ENCODE peak calls at places on chromosomes 2 and 18, in six cellular contexts. V is pancreas, X is EL, Q is SHP77, P is aorta, W is HuH-7.5. J is an unnamed sample.

GRCh38 chr2:55923091-55923977 is at the start of gene EFEMP1:
- DNase-seq in V (peak), X (peak), Q (no peak), P (peak), W (peak), J (peak)

GRCh38 chr2:24471662-24472061 is 19.4 kb upstream of the NCOA1 start:
- DNase-seq in V (no peak), X (no peak), Q (no peak), P (no peak), W (no peak), J (no peak)

GRCh38 chr2:26914286-26914962 is 56.0 kb upstream of the MAPRE3 start:
- DNase-seq in V (no peak), X (no peak), Q (no peak), P (no peak), W (no peak), J (no peak)

GRCh38 chr2:191311627-191312026 is 66.4 kb downstream of the MYO1B start:
- DNase-seq in V (no peak), X (peak), Q (no peak), P (no peak), W (peak), J (no peak)

GRCh38 chr2:160372585-160372984 is 121.0 kb downstream of the RBMS1 start:
- DNase-seq in V (no peak), X (peak), Q (no peak), P (no peak), W (no peak), J (no peak)

GRCh38 chr2:104872034-104872865 is 18.3 kb downstream of the POU3F3 start:
- DNase-seq in V (no peak), X (no peak), Q (no peak), P (no peak), W (no peak), J (no peak)

GRCh38 chr2:88729061-88729745 is 37.7 kb downstream of the RPIA start:
- DNase-seq in V (no peak), X (peak), Q (no peak), P (no peak), W (no peak), J (no peak)

GRCh38 chr18:36155960-36156757 is 26.5 kb downstream of the ELP2 start:
- DNase-seq in V (no peak), X (peak), Q (no peak), P (no peak), W (no peak), J (no peak)

GRCh38 chr2:63424329-63425078 is 163.8 kb downstream of the WDPCP start:
- DNase-seq in V (no peak), X (peak), Q (peak), P (no peak), W (peak), J (no peak)

GRCh38 chr2:176892818-176893217 is 319.8 kb upstream of the HNRNPA3 start:
- DNase-seq in V (no peak), X (no peak), Q (peak), P (no peak), W (no peak), J (peak)

GRCh38 chr2:20664071-20664390 is 2.9 kb upstream of the GDF7 start:
- DNase-seq in V (no peak), X (no peak), Q (no peak), P (no peak), W (no peak), J (no peak)

GRCh38 chr2:172986040-172986439 is 89.6 kb upstream of the MAP3K20 start:
- DNase-seq in V (no peak), X (peak), Q (no peak), P (no peak), W (no peak), J (no peak)